ENCODE peak calls at places on chromosome 14, in four cellular contexts. I is psoas muscle, R is pancreas, X is iPS DF 6.9. G is an unnamed sample.

GRCh38 chr14:36976571-36977023 is 195.8 kb downstream of the SLC25A21 start:
- DNase-seq in I (no peak), R (no peak), X (no peak), G (no peak)

GRCh38 chr14:60723218-60724079 is 702 bp downstream of the SIX4 start:
- DNase-seq in I (peak; percentile 81), R (peak; percentile 83), X (no peak), G (peak; percentile 54)

GRCh38 chr14:40213701-40214100 is 781.5 kb upstream of the FBXO33 start:
- DNase-seq in I (no peak), R (no peak), X (no peak), G (no peak)

GRCh38 chr14:99246536-99247083 is 25.4 kb downstream of the BCL11B start:
- DNase-seq in I (no peak), R (no peak), X (no peak), G (no peak)

GRCh38 chr14:50846171-50846880 is 15.4 kb upstream of the NIN start:
- DNase-seq in I (no peak), R (no peak), X (no peak), G (no peak)

GRCh38 chr14:96409701-96410100 is 17.8 kb downstream of the AK7 start:
- DNase-seq in I (no peak), R (no peak), X (no peak), G (no peak)

GRCh38 chr14:102063808-102064429 is 22.9 kb downstream of the HSP90AA1 start:
- DNase-seq in I (peak; percentile 6), R (no peak), X (no peak), G (no peak)

GRCh38 chr14:100297320-100298300 is 8.6 kb downstream of the SLC25A29 start:
- DNase-seq in I (peak; percentile 87), R (peak; percentile 72), X (no peak), G (peak; percentile 41)

GRCh38 chr14:68793734-68794129 is 865 bp upstream of the ZFP36L1 start:
- DNase-seq in I (no peak), R (no peak), X (no peak), G (no peak)

GRCh38 chr14:21868442-21869046 is 194.9 kb upstream of the OR4E1 start:
- DNase-seq in I (no peak), R (no peak), X (peak; percentile 66), G (no peak)

DNA sequence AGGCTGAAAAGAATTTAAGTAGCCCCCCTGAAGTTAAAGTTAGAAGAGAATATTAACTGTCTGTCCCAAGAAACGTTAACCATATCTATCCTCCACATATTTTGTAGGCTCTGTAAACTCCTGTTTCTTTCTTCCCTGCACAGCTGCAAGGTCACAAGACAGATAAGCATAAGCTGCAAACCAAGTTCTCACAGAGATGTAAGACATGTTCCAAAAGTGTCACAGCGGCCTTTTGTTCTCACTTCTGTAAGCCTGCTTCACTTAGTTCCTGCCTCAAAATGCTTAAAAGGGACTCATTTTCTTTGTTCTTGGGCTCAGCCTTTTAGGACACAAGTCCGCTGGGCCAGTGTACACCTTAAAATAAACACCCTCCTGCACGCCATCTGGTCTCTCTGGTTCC is 3.2 kb downstream of the RNASE1 start:
- DNase-seq in I (no peak), R (no peak), X (no peak), G (no peak)
- H3K27ac ChIP-seq in I (peak overlapping the region; percentile 50), R (peak overlapping the region; percentile 71), X (no peak overlapping the region), G (peak overlapping the region; percentile 96)

GRCh38 chr14:63924375-63924774 is 71.6 kb downstream of the SYNE2 start:
- DNase-seq in I (no peak), R (no peak), X (no peak), G (no peak)

GRCh38 chr14:63918411-63918810 is 65.6 kb downstream of the SYNE2 start:
- DNase-seq in I (no peak), R (no peak), X (no peak), G (no peak)

GRCh38 chr14:63922696-63923421 is 70.1 kb downstream of the SYNE2 start:
- DNase-seq in I (no peak), R (no peak), X (no peak), G (no peak)

GRCh38 chr14:63926641-63927040 is 73.8 kb downstream of the SYNE2 start:
- DNase-seq in I (no peak), R (no peak), X (no peak), G (no peak)

DNA sequence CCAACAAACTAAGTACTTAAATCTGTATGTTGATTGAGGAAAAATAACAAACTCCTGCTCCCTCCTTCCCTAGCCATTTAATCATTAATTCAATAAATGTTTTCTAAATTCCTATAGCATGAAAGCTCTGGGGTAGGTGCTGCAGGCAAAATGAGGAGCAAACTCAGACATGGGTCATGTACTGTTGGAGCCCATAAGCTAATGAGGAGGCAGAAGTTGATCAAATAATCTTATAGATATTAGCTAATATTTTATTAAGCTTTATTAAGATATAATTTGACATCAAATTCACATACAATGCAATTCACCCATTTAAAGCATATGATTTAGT is 70.6 kb downstream of the SYNE2 start:
- DNase-seq in I (no peak), R (no peak), X (no peak), G (no peak)
- H3K27ac ChIP-seq in I (no peak overlapping the region), R (peak overlapping the region; percentile 83), X (no peak overlapping the region), G (no peak overlapping the region)

GRCh38 chr14:80493620-80494019 is 282.3 kb upstream of the DIO2 start:
- DNase-seq in I (no peak), R (no peak), X (no peak), G (no peak)
- H3K27ac ChIP-seq in I (no peak overlapping the region), R (no peak overlapping the region), X (no peak overlapping the region), G (no peak overlapping the region)

DNA sequence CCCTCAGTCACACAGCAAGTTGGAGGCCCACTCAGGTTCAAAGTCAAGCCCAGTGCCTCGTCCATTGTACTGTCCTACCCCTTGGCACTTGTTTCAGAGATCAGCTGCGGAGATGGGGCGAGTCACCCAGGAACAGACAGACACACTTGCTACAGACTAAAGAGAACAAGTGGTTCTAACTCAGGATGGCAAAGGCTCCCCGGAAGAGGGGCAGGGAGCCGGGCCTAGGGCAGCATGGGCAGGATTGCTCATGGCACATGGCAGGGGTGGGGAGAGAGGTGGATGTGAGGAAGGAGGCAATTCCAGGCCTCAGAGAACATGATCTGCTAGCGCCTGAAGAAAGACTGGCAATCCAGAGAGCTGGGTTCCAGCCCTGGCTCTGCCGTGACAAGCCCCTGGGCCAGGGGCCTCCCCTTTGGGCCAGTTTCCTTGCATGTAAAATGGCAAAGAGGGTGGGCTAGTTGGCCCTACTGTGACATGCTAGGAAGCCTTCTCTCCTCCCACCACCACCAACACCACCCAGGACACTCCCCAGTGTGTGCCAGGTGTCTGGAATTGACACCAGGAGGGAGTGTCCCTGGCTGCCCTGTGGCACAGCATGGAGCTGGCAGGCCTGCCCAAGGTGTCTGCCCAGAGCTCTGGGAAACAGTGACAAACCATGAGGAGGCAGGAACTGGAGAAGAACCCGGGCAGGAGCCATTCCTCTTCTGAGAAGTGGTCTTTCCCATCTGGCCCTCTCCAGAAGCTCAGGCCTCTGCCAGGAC is 24.0 kb upstream of the IRF2BPL start:
- DNase-seq in I (peak; percentile 70), R (no peak), X (no peak), G (no peak)
- H3K27ac ChIP-seq in I (peak overlapping the region; percentile 67), R (peak overlapping the region; percentile 37), X (no peak overlapping the region), G (peak overlapping the region; percentile 38)

DNA sequence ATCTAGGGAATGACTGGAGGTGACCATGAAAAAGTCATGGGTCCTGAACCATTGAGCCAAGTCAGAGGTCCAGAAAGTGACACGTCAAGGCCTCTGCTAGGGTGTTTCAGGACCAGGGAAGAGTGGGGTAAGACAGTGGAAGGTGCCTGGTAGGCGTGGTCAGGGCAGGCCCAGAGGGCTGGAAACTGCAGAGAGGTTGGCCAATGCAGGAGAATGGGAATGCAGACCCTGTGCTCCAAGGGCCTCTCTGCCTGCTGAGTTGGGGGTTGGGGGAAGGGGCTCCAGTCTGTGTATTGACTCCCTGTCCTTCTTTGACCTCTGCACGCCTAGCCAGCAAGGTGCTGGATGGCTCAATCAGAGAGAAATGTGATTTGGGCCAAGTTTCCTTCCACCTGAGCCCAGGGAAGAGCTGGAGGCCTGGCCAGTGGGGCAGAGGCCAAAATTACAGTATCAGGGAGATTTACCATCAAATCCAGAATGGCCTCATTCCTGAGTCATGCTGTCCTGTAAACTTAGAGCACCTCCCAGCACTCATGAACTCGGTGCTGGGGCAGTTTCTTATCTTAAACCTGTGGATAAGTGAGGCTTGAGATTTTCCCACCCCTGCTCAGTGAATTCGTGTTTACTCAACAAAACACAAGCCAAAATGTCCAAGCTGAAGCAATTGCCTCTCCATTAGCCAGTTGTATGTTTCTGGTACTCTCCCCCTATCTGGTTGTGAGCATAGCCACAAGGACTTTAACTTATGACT is 24.4 kb downstream of the IRF2BPL start:
- DNase-seq in I (no peak), R (no peak), X (no peak), G (no peak)
- H3K27ac ChIP-seq in I (no peak overlapping the region), R (peak overlapping the region; percentile 91), X (no peak overlapping the region), G (no peak overlapping the region)

GRCh38 chr14:85529803-85530574 is at the start of gene FLRT2:
- DNase-seq in I (peak; percentile 77), R (peak; percentile 80), X (no peak), G (no peak)

GRCh38 chr14:85527006-85527405 is 2.9 kb upstream of the FLRT2 start:
- DNase-seq in I (no peak), R (no peak), X (no peak), G (no peak)

GRCh38 chr14:85528882-85529585 is 910 bp upstream of the FLRT2 start:
- DNase-seq in I (peak; percentile 30), R (no peak), X (no peak), G (no peak)

GRCh38 chr14:85527458-85527857 is 2.5 kb upstream of the FLRT2 start:
- DNase-seq in I (no peak), R (no peak), X (no peak), G (no peak)

GRCh38 chr14:85528080-85528881 is 1.7 kb upstream of the FLRT2 start:
- DNase-seq in I (peak; percentile 38), R (no peak), X (no peak), G (no peak)
- H3K27ac ChIP-seq in I (peak overlapping the region; percentile 56), R (peak overlapping the region; percentile 91), X (no peak overlapping the region), G (no peak overlapping the region)